ENCODE peak calls at places on chromosomes 16 and 17, in six cellular contexts. M, W, F, O, S and J are unnamed samples.
A peak's percentile ranks its signal among the peaks of the same experiment; 100 is the strongest.

GRCh38 chr16:2170080-2170479 is 14.5 kb downstream of the TRAF7 start:
- ATAC-seq in M (peak; percentile 21), W (no peak), F (no peak), O (no peak), S (no peak), J (peak; percentile 62)

GRCh38 chr17:18139949-18140348 is 31.4 kb downstream of the MYO15A start:
- ATAC-seq in M (no peak), W (peak; percentile 81), F (peak; percentile 72), O (peak; percentile 51), S (peak; percentile 68), J (no peak)

GRCh38 chr16:86772671-86773338 is 194.5 kb downstream of the FOXL1 start:
- ATAC-seq in M (peak; percentile 37), W (no peak), F (no peak), O (no peak), S (no peak), J (no peak)

GRCh38 chr16:81817296-81817695 is 38.2 kb downstream of the PLCG2 start:
- ATAC-seq in M (no peak), W (no peak), F (peak; percentile 47), O (no peak), S (no peak), J (no peak)

GRCh38 chr17:6507535-6507934 is 48.8 kb downstream of the PITPNM3 start:
- ATAC-seq in M (no peak), W (no peak), F (no peak), O (no peak), S (peak; percentile 85), J (peak; percentile 91)

GRCh38 chr17:80833952-80834895 is 157.4 kb upstream of the CHMP6 start:
- ATAC-seq in M (no peak), W (no peak), F (no peak), O (no peak), S (no peak), J (peak; percentile 21)

GRCh38 chr16:88533945-88534641 is 36.1 kb upstream of the ZC3H18 start:
- ATAC-seq in M (no peak), W (no peak), F (peak; percentile 83), O (no peak), S (peak; percentile 75), J (peak; percentile 83)

GRCh38 chr17:13931111-13931526 is 138.2 kb upstream of the COX10 start:
- ATAC-seq in M (peak; percentile 73), W (no peak), F (no peak), O (no peak), S (no peak), J (peak; percentile 77)

GRCh38 chr17:60141111-60142018 is 8.4 kb upstream of the CA4 start:
- ATAC-seq in M (no peak), W (no peak), F (no peak), O (no peak), S (peak; percentile 4), J (no peak)

GRCh38 chr16:74438492-74438979 is 17.3 kb upstream of the CLEC18B start:
- ATAC-seq in M (no peak), W (no peak), F (no peak), O (no peak), S (no peak), J (no peak)

GRCh38 chr17:81365148-81365600 is 30.1 kb upstream of the BAHCC1 start:
- ATAC-seq in M (peak; percentile 89), W (peak; percentile 90), F (peak; percentile 37), O (no peak), S (peak; percentile 87), J (peak; percentile 77)

GRCh38 chr17:74332017-74332650 is 6.1 kb downstream of the KIF19 start:
- ATAC-seq in M (no peak), W (no peak), F (no peak), O (no peak), S (no peak), J (no peak)

GRCh38 chr16:87132361-87133014 is 184.7 kb downstream of the C16orf95 start:
- ATAC-seq in M (no peak), W (no peak), F (no peak), O (peak; percentile 85), S (peak; percentile 67), J (no peak)

GRCh38 chr16:2186505-2186904 is 9.9 kb downstream of the CASKIN1 start:
- ATAC-seq in M (no peak), W (no peak), F (no peak), O (no peak), S (no peak), J (no peak)

GRCh38 chr17:79706931-79707382 is 23.8 kb upstream of the ENPP7 start:
- ATAC-seq in M (peak; percentile 12), W (no peak), F (no peak), O (peak; percentile 5), S (no peak), J (no peak)

GRCh38 chr17:58789160-58789559 is 33.5 kb downstream of the PPM1E start:
- ATAC-seq in M (no peak), W (no peak), F (no peak), O (no peak), S (no peak), J (no peak)

GRCh38 chr17:29060475-29060874 is 17.5 kb downstream of the PIPOX start:
- ATAC-seq in M (no peak), W (peak; percentile 40), F (no peak), O (peak; percentile 34), S (no peak), J (no peak)

GRCh38 chr16:77987772-77988171 is 34.6 kb upstream of the CLEC3A start:
- ATAC-seq in M (no peak), W (no peak), F (no peak), O (no peak), S (no peak), J (peak; percentile 73)

GRCh38 chr17:63633742-63634141 is 11.5 kb downstream of the MAP3K3 start:
- ATAC-seq in M (no peak), W (peak; percentile 24), F (no peak), O (no peak), S (no peak), J (no peak)

GRCh38 chr17:27339836-27340550 is 46.1 kb downstream of the WSB1 start:
- ATAC-seq in M (no peak), W (peak; percentile 92), F (peak; percentile 46), O (peak; percentile 38), S (peak; percentile 98), J (no peak)
- H3K27ac ChIP-seq in M (no peak overlapping the region), W (peak overlapping the region; percentile 83), F (peak overlapping the region; percentile 78), O (no peak overlapping the region), S (peak overlapping the region; percentile 28), J (no peak overlapping the region)

GRCh38 chr16:56551796-56552738 is 12.8 kb upstream of the MT4 start:
- ATAC-seq in M (no peak), W (no peak), F (peak; percentile 75), O (peak; percentile 91), S (no peak), J (no peak)
- TF ChIP-seq POLR2AphosphoS5 in M (no peak), W (no peak), F (no peak), O (no peak), S (no peak), J (no peak)

DNA sequence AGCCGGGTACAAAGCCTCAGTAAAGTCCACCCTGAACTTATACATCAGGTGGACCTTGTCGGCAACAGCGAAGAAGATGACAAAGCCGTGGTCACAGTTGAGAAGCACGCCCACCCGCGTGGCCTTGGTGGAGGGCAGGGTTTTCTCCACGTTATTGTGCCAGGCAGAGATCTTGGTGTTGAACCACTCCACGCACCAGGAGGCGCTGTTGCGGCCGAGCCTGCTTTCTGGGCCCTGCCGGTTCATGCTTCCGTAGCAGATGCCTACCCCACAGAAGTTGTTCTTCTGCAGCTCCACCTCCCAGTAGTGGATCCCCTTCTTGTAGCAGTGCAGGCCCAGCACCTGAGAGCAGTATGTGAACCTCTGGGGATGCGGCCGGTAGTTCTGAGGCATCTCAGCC is 22.1 kb downstream of the TRIM25 start:
- ATAC-seq in M (no peak), W (peak; percentile 73), F (no peak), O (peak; percentile 50), S (peak; percentile 52), J (no peak)
- TF ChIP-seq CTCF in M (peak; percentile 51), W (peak; percentile 67), F (peak; percentile 17), O (peak; percentile 60), S (peak; percentile 22), J (peak; percentile 32)

GRCh38 chr16:68000024-68000423 is 740 bp upstream of the DPEP2 start:
- ATAC-seq in M (peak; percentile 8), W (peak; percentile 32), F (peak; percentile 35), O (peak; percentile 12), S (no peak), J (no peak)
- H3K27ac ChIP-seq in M (peak overlapping the region; percentile 84), W (peak overlapping the region; percentile 35), F (no peak overlapping the region), O (no peak overlapping the region), S (no peak overlapping the region), J (peak overlapping the region; percentile 47)

DNA sequence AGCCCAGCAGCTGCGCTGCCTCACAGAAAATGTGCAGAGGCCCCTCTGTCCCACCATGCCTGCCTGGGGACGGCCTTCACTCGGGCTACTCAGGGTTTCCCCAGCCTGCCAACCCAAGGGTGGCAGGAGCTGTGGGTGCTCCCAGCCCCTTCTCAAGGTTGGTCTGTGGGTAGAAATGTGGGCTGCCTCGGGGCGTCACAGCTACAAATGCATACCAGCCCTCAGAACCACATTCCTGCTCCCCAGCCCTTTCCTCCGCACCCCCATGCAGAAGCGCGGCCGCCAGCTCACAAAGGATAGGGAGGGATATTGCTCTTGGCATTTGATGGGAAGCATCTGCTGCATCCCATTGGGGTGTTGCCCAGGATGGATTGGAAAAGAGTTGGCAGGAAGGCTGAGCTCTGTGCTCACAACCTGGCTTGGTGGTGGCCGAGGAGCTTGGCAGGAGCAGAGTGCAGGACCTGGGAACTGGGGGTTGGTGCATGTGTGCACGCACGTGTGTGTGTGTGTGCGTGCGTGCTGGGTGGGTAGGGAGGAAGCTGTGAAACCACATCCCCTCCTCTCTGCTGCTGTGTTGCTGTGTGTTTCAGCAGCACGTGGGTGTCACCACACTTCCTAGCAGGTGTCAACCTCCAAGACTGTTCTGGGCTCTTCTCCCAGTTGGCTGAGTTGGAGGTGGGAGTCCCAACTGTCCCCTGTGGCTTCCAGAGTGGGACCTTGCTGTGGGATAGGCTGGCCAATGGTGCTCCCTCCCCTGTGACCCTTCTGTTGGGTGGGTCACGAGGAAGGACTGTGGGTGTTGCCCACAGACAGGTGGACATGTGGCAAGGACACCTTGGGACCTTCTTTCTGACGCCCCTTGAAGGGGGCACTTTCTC is 304.5 kb downstream of the SEC14L1 start:
- ATAC-seq in M (peak; percentile 73), W (peak; percentile 10), F (peak; percentile 49), O (no peak), S (no peak), J (peak; percentile 69)
- TF ChIP-seq POLR2AphosphoS5 in M (peak; percentile 70), W (no peak), F (peak; percentile 76), O (no peak), S (no peak), J (peak; percentile 40)

DNA sequence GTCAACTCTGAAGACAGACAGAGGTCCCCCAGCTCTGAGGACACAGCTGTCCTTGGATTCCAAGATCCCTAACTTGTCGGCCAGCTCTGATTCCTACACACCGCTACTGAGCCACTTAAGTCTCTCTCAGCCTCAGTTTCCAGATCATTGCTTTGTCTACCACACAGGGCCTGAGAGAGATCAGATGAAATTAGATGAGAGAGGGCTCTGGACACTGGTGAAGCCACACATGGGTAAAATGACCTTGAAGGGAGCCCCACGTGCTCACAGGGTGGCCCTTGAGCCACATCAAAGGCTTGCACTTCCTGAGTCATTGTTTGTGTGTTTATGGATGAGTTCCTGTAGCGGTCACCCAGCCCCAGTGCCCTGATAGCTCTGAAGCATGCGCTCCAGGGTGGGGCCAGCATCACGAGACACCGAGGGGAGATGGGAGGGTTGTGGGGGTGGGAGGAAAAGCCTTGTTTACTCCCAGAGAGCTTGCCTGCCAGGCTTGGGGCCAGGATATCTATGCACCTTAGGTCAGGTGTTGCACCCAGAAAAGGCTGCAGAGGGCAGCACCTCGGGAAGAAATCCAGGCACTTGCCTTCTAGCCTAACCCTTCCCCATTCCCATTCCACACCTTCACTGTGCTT is 32.7 kb upstream of the SLC6A2 start:
- ATAC-seq in M (no peak), W (peak; percentile 94), F (peak; percentile 32), O (peak; percentile 99), S (peak; percentile 97), J (no peak)
- TF ChIP-seq CTCF in M (no peak), W (peak; percentile 55), F (peak; percentile 11), O (peak; percentile 88), S (peak; percentile 36), J (no peak)